ENCODE peak calls at places on chromosomes 3 and 15, in ten cellular contexts. W, G, E, I, Y, R, H, U, N and O are unnamed samples.

GRCh38 chr15:65344909-65345275 is 32.9 kb downstream of the IGDCC3 start:
- DNase-seq in E (no peak), U (no peak), R (no peak), H (no peak), W (no peak), Y (no peak), N (no peak), G (no peak), I (no peak), O (no peak)

GRCh38 chr3:112358311-112358780 is 25.4 kb downstream of the CD200 start:
- DNase-seq in R (no peak), W (no peak), U (no peak), E (no peak), I (no peak), N (no peak), G (no peak), H (no peak), Y (no peak), O (no peak)

GRCh38 chr15:47523669-47524068 is 193.6 kb upstream of the SEMA6D start:
- DNase-seq in W (no peak), I (no peak), E (no peak), G (no peak), H (no peak), Y (no peak), U (no peak), R (no peak), N (peak; percentile 41), O (no peak)

GRCh38 chr3:160170409-160171370 is 54.5 kb upstream of the C3orf80 start:
- DNase-seq in U (no peak), W (peak; percentile 34), E (no peak), G (no peak), H (no peak), N (no peak), Y (peak; percentile 20), R (no peak), I (no peak), O (no peak)

GRCh38 chr3:46110701-46111493 is 83.6 kb upstream of the XCR1 start:
- DNase-seq in E (no peak), R (no peak), I (peak; percentile 63), G (no peak), W (no peak), Y (peak; percentile 54), H (no peak), N (peak; percentile 86), U (no peak), O (no peak)

GRCh38 chr3:128408693-128409620 is 57.7 kb downstream of the DNAJB8 start:
- DNase-seq in U (peak; percentile 73), G (no peak), N (no peak), I (no peak), W (no peak), H (no peak), Y (no peak), R (no peak), E (no peak), O (no peak)

GRCh38 chr3:11499144-11499543 is 144.6 kb downstream of the VGLL4 start:
- DNase-seq in G (no peak), H (no peak), I (no peak), E (no peak), N (peak; percentile 97), Y (no peak), R (no peak), W (no peak), U (no peak), O (no peak)

GRCh38 chr15:31364301-31365031 is 37.8 kb downstream of the KLF13 start:
- DNase-seq in Y (no peak), W (no peak), E (no peak), U (peak; percentile 63), H (no peak), I (no peak), N (no peak), G (no peak), R (no peak), O (peak; percentile 63)

GRCh38 chr3:42216820-42217416 is 49.1 kb downstream of the CCK start:
- DNase-seq in Y (no peak), G (no peak), E (no peak), N (no peak), U (no peak), H (no peak), W (no peak), I (no peak), R (no peak), O (no peak)

GRCh38 chr3:161031134-161031533 is 74.0 kb downstream of the B3GALNT1 start:
- DNase-seq in G (no peak), Y (no peak), R (no peak), I (no peak), U (no peak), N (no peak), W (no peak), E (no peak), H (no peak), O (no peak)

GRCh38 chr15:72970965-72971746 is 81.1 kb upstream of the NEO1 start:
- DNase-seq in I (no peak), W (no peak), H (peak; percentile 27), Y (no peak), N (no peak), E (no peak), R (no peak), G (no peak), U (no peak), O (no peak)

GRCh38 chr3:178849220-178849910 is 222.2 kb downstream of the ZMAT3 start:
- DNase-seq in Y (no peak), U (no peak), E (no peak), N (peak; percentile 0), R (no peak), W (no peak), H (no peak), I (no peak), G (no peak), O (no peak)

GRCh38 chr15:71103102-71103676 is 12.1 kb upstream of the THSD4 start:
- DNase-seq in W (no peak), G (peak; percentile 9), Y (peak; percentile 82), U (no peak), I (no peak), E (no peak), H (no peak), R (no peak), N (no peak), O (peak; percentile 55)
- TF ChIP-seq CTCF in W (no peak), G (peak; percentile 54), Y (peak; percentile 69), U (peak; percentile 10), I (peak; percentile 24), E (no peak), H (no peak), R (peak; percentile 54), N (peak; percentile 77), O (no peak)

DNA sequence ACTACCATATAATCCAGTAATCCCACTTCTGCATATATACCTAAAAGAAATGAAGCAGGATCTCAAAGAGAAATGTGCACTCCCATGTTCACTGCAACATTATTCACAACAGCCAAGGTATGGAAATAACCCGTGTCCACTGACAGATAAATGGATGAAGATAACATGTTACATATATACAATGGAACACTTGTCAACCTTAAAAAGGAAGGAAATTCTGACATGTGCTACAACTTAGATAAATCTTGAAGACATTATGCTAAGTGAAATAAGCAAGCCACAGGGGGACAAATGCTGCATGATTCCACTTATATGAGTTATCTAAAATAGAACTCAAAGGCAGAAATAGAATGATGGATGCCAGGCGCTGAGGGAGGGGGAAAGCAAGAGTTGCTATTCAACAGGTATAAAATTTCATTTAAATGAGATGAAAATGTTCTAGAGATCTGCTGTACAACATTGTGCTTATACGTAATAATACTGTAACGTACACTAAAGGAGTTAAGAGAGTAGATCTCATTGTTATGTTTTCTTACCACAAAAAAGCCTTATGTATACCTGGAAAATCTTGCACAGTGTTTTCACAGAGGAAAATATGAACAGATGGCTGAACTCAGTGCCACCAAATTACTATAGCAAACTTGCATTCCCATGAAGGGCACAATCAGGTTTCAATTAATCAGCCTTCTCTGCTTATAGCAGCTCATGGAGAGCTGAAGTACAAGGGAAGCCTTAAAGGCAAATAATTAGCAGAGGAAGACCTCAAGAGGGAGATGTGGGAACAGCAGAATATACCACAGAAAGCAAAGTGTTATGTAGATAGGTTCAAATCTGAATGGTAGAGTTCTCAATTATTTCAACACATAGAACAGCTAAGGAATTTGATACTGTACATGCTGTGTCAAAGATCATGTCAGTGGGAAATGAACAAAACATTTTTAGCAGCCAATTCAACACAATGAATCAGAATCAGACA is 8.0 kb upstream of the VPS39 start:
- DNase-seq in I (no peak), Y (no peak), W (no peak), H (no peak), U (no peak), N (no peak), E (no peak), R (no peak), G (no peak), O (no peak)
- TF ChIP-seq CTCF in I (no peak), Y (no peak), W (no peak), H (no peak), U (no peak), N (no peak), E (no peak), R (no peak), G (no peak), O (no peak)

GRCh38 chr3:122025296-122025695 is 3.2 kb upstream of the ILDR1 start:
- DNase-seq in N (no peak), H (no peak), E (no peak), Y (peak; percentile 93), I (no peak), U (no peak), G (no peak), R (no peak), W (no peak), O (no peak)

GRCh38 chr3:122021037-122021436 is 1.0 kb downstream of the ILDR1 start:
- DNase-seq in N (no peak), G (no peak), E (no peak), Y (no peak), I (no peak), U (no peak), H (no peak), W (peak; percentile 34), R (no peak), O (no peak)

GRCh38 chr3:122021811-122022401 is at the start of gene ILDR1:
- DNase-seq in Y (peak; percentile 80), I (peak; percentile 68), G (no peak), E (no peak), U (peak; percentile 91), N (no peak), W (peak; percentile 80), H (peak; percentile 51), R (peak; percentile 65), O (peak; percentile 87)

GRCh38 chr3:122024800-122025199 is 2.8 kb upstream of the ILDR1 start:
- DNase-seq in G (no peak), E (no peak), R (no peak), I (no peak), W (no peak), U (no peak), N (no peak), H (no peak), Y (no peak), O (no peak)

DNA sequence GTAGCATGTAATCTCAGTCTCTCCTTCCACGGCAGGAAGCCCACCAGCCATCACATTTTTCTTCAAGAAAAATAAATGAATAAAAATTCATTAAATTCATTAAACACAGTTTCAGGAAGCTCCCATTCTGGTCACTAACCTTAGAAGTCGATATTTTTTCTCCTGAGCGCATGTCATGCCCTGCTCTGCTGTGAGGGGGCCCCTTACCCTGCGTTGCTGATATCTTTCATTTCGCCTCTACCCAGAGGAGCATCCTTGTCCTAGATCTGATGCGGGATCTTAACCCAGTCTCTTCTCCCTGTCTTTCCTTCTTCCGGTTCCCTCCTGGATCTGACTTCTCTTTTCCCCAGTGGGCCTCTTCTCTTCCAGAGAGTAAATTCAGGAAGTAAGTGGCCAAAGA is 1.3 kb upstream of the ILDR1 start:
- DNase-seq in R (no peak), N (no peak), U (no peak), I (no peak), Y (no peak), E (no peak), G (no peak), W (peak; percentile 74), H (no peak), O (no peak)
- TF ChIP-seq CTCF in R (no peak), N (no peak), U (no peak), I (no peak), Y (no peak), E (no peak), G (no peak), W (no peak), H (no peak), O (no peak)

GRCh38 chr3:180680097-180680430 is 775 bp upstream of the CCDC39 start:
- DNase-seq in H (no peak), R (no peak), G (peak; percentile 36), N (peak; percentile 19), U (no peak), W (no peak), E (no peak), Y (peak; percentile 77), I (no peak), O (no peak)
- TF ChIP-seq CTCF in H (peak; percentile 59), R (peak; percentile 40), G (peak; percentile 74), N (peak; percentile 67), U (no peak), W (no peak), E (no peak), Y (peak; percentile 97), I (no peak), O (peak; percentile 6)